ENCODE peak calls at places on chromosome 1, in seven cellular contexts. One of them, this sample, is unnamed.
A peak's percentile ranks its signal among the peaks of the same experiment; 100 is the strongest.

GRCh38 chr1:37633950-37634553 is 640 bp downstream of the RSPO1 start:
- DNase-seq in AG09309: no peak
- DNase-seq in breast epithelium: no peak
- DNase-seq in cardiac fibroblast: no peak
- DNase-seq in prostate gland: no peak
- DNase-seq in heart left ventricle: no peak
- DNase-seq in aorta: no peak
- DNase-seq in this sample: no peak

GRCh38 chr1:8742022-8742924 is 75.2 kb downstream of the RERE start:
- DNase-seq in aorta: no peak
- DNase-seq in prostate gland: no peak
- DNase-seq in breast epithelium: no peak
- DNase-seq in AG09309: no peak
- DNase-seq in heart left ventricle: no peak
- DNase-seq in cardiac fibroblast: no peak
- DNase-seq in this sample: no peak

GRCh38 chr1:9634582-9634981 is 16.9 kb upstream of the PIK3CD start:
- DNase-seq in AG09309: no peak
- DNase-seq in breast epithelium: no peak
- DNase-seq in heart left ventricle: no peak
- DNase-seq in prostate gland: no peak
- DNase-seq in cardiac fibroblast: no peak
- DNase-seq in aorta: no peak
- DNase-seq in this sample: no peak

GRCh38 chr1:29689372-29690030 is 453.2 kb downstream of the PTPRU start:
- DNase-seq in heart left ventricle: no peak
- DNase-seq in breast epithelium: no peak
- DNase-seq in aorta: no peak
- DNase-seq in prostate gland: no peak
- DNase-seq in AG09309: no peak
- DNase-seq in cardiac fibroblast: no peak
- DNase-seq in this sample: no peak

GRCh38 chr1:204520834-204521709 is 4.9 kb downstream of the MDM4 start:
- DNase-seq in prostate gland: no peak
- DNase-seq in aorta: no peak
- DNase-seq in heart left ventricle: no peak
- DNase-seq in cardiac fibroblast: peak; percentile 80
- DNase-seq in AG09309: no peak
- DNase-seq in breast epithelium: no peak
- DNase-seq in this sample: no peak

GRCh38 chr1:206685256-206685748 is 597 bp downstream of the MAPKAPK2 start:
- DNase-seq in breast epithelium: no peak
- DNase-seq in AG09309: no peak
- DNase-seq in aorta: peak; percentile 83
- DNase-seq in cardiac fibroblast: peak; percentile 34
- DNase-seq in prostate gland: no peak
- DNase-seq in heart left ventricle: peak; percentile 55
- DNase-seq in this sample: no peak

GRCh38 chr1:162230096-162230495 is 146.6 kb downstream of the SPATA46 start:
- DNase-seq in aorta: no peak
- DNase-seq in cardiac fibroblast: peak; percentile 12
- DNase-seq in breast epithelium: no peak
- DNase-seq in AG09309: no peak
- DNase-seq in prostate gland: peak; percentile 39
- DNase-seq in heart left ventricle: peak; percentile 41
- DNase-seq in this sample: peak; percentile 19

GRCh38 chr1:46301406-46302090 is 1.9 kb downstream of the LRRC41 start:
- DNase-seq in breast epithelium: no peak
- DNase-seq in heart left ventricle: peak; percentile 59
- DNase-seq in aorta: peak; percentile 85
- DNase-seq in cardiac fibroblast: peak; percentile 58
- DNase-seq in AG09309: no peak
- DNase-seq in prostate gland: peak; percentile 32
- DNase-seq in this sample: no peak

GRCh38 chr1:51340380-51340779 is 10.0 kb upstream of the TTC39A start:
- DNase-seq in AG09309: no peak
- DNase-seq in cardiac fibroblast: no peak
- DNase-seq in heart left ventricle: no peak
- DNase-seq in breast epithelium: no peak
- DNase-seq in prostate gland: no peak
- DNase-seq in aorta: no peak
- DNase-seq in this sample: no peak

GRCh38 chr1:109532365-109533136 is 7.1 kb upstream of the GPR61 start:
- DNase-seq in breast epithelium: peak; percentile 79
- DNase-seq in aorta: peak; percentile 95
- DNase-seq in AG09309: no peak
- DNase-seq in cardiac fibroblast: peak; percentile 80
- DNase-seq in prostate gland: peak; percentile 74
- DNase-seq in heart left ventricle: peak; percentile 86
- DNase-seq in this sample: peak; percentile 83

GRCh38 chr1:166172106-166172505 is 5.3 kb upstream of the FAM78B start:
- DNase-seq in aorta: no peak
- DNase-seq in prostate gland: no peak
- DNase-seq in AG09309: no peak
- DNase-seq in heart left ventricle: no peak
- DNase-seq in breast epithelium: no peak
- DNase-seq in cardiac fibroblast: peak; percentile 63
- DNase-seq in this sample: no peak

GRCh38 chr1:237124856-237125462 is 83.0 kb downstream of the RYR2 start:
- DNase-seq in heart left ventricle: no peak
- DNase-seq in AG09309: no peak
- DNase-seq in aorta: no peak
- DNase-seq in prostate gland: no peak
- DNase-seq in breast epithelium: no peak
- DNase-seq in cardiac fibroblast: peak; percentile 5
- DNase-seq in this sample: no peak

GRCh38 chr1:78760858-78761257 is 111.2 kb downstream of the IFI44 start:
- DNase-seq in heart left ventricle: no peak
- DNase-seq in prostate gland: no peak
- DNase-seq in breast epithelium: no peak
- DNase-seq in AG09309: no peak
- DNase-seq in cardiac fibroblast: peak; percentile 27
- DNase-seq in aorta: no peak
- DNase-seq in this sample: no peak

GRCh38 chr1:189962171-189962570 is 515.5 kb downstream of the BRINP3 start:
- DNase-seq in AG09309: no peak
- DNase-seq in aorta: no peak
- DNase-seq in breast epithelium: no peak
- DNase-seq in heart left ventricle: no peak
- DNase-seq in cardiac fibroblast: peak; percentile 0
- DNase-seq in prostate gland: no peak
- DNase-seq in this sample: no peak

GRCh38 chr1:54489627-54490240 is 58.3 kb upstream of the ACOT11 start:
- DNase-seq in prostate gland: no peak
- DNase-seq in aorta: no peak
- DNase-seq in heart left ventricle: no peak
- DNase-seq in breast epithelium: no peak
- DNase-seq in cardiac fibroblast: no peak
- DNase-seq in AG09309: no peak
- DNase-seq in this sample: no peak

GRCh38 chr1:151759241-151759640 is 4.1 kb downstream of the MRPL9 start:
- DNase-seq in heart left ventricle: no peak
- DNase-seq in AG09309: no peak
- DNase-seq in prostate gland: no peak
- DNase-seq in aorta: no peak
- DNase-seq in cardiac fibroblast: peak; percentile 10
- DNase-seq in breast epithelium: no peak
- DNase-seq in this sample: no peak

GRCh38 chr1:4778056-4778455 is 123.6 kb downstream of the AJAP1 start:
- DNase-seq in prostate gland: no peak
- DNase-seq in breast epithelium: no peak
- DNase-seq in AG09309: no peak
- DNase-seq in aorta: no peak
- DNase-seq in cardiac fibroblast: no peak
- DNase-seq in heart left ventricle: peak; percentile 31
- DNase-seq in this sample: no peak

GRCh38 chr1:211722277-211723175 is 47.1 kb upstream of the NEK2 start:
- DNase-seq in prostate gland: no peak
- DNase-seq in AG09309: no peak
- DNase-seq in cardiac fibroblast: no peak
- DNase-seq in breast epithelium: no peak
- DNase-seq in aorta: no peak
- DNase-seq in heart left ventricle: no peak
- DNase-seq in this sample: no peak

GRCh38 chr1:159817276-159818041 is 9.2 kb upstream of the SLAMF8 start:
- DNase-seq in AG09309: no peak
- DNase-seq in aorta: no peak
- DNase-seq in breast epithelium: no peak
- DNase-seq in heart left ventricle: no peak
- DNase-seq in cardiac fibroblast: peak; percentile 73
- DNase-seq in prostate gland: no peak
- DNase-seq in this sample: no peak

GRCh38 chr1:201999625-202000238 is 10.7 kb upstream of the ELF3 start:
- DNase-seq in aorta: no peak
- DNase-seq in cardiac fibroblast: peak; percentile 64
- DNase-seq in breast epithelium: no peak
- DNase-seq in AG09309: no peak
- DNase-seq in prostate gland: no peak
- DNase-seq in heart left ventricle: no peak
- DNase-seq in this sample: no peak

GRCh38 chr1:10888791-10889627 is 92.6 kb upstream of the CASZ1 start:
- DNase-seq in cardiac fibroblast: no peak
- DNase-seq in AG09309: no peak
- DNase-seq in aorta: peak; percentile 45
- DNase-seq in breast epithelium: no peak
- DNase-seq in prostate gland: no peak
- DNase-seq in heart left ventricle: no peak
- DNase-seq in this sample: no peak
- H3K4me3 ChIP-seq in cardiac fibroblast: no peak overlapping the region
- H3K4me3 ChIP-seq in AG09309: no peak overlapping the region
- H3K4me3 ChIP-seq in aorta: no peak overlapping the region
- H3K4me3 ChIP-seq in breast epithelium: no peak overlapping the region
- H3K4me3 ChIP-seq in prostate gland: no peak overlapping the region
- H3K4me3 ChIP-seq in heart left ventricle: no peak overlapping the region
- H3K4me3 ChIP-seq in this sample: peak overlapping the region; percentile 33

GRCh38 chr1:197198333-197198732 is 51.9 kb upstream of the ASPM start:
- DNase-seq in cardiac fibroblast: no peak
- DNase-seq in prostate gland: no peak
- DNase-seq in breast epithelium: no peak
- DNase-seq in AG09309: no peak
- DNase-seq in aorta: no peak
- DNase-seq in heart left ventricle: no peak
- DNase-seq in this sample: no peak
- H3K4me3 ChIP-seq in cardiac fibroblast: peak overlapping the region; percentile 9
- H3K4me3 ChIP-seq in prostate gland: no peak overlapping the region
- H3K4me3 ChIP-seq in breast epithelium: no peak overlapping the region
- H3K4me3 ChIP-seq in AG09309: peak overlapping the region; percentile 35
- H3K4me3 ChIP-seq in aorta: no peak overlapping the region
- H3K4me3 ChIP-seq in heart left ventricle: peak overlapping the region; percentile 70
- H3K4me3 ChIP-seq in this sample: peak overlapping the region; percentile 94

GRCh38 chr1:226541231-226541630 is 7.3 kb upstream of the STUM start:
- DNase-seq in heart left ventricle: no peak
- DNase-seq in aorta: no peak
- DNase-seq in breast epithelium: no peak
- DNase-seq in cardiac fibroblast: no peak
- DNase-seq in AG09309: no peak
- DNase-seq in prostate gland: no peak
- DNase-seq in this sample: no peak
- H3K4me3 ChIP-seq in heart left ventricle: no peak overlapping the region
- H3K4me3 ChIP-seq in aorta: no peak overlapping the region
- H3K4me3 ChIP-seq in breast epithelium: no peak overlapping the region
- H3K4me3 ChIP-seq in cardiac fibroblast: no peak overlapping the region
- H3K4me3 ChIP-seq in AG09309: no peak overlapping the region
- H3K4me3 ChIP-seq in prostate gland: no peak overlapping the region
- H3K4me3 ChIP-seq in this sample: no peak overlapping the region

DNA sequence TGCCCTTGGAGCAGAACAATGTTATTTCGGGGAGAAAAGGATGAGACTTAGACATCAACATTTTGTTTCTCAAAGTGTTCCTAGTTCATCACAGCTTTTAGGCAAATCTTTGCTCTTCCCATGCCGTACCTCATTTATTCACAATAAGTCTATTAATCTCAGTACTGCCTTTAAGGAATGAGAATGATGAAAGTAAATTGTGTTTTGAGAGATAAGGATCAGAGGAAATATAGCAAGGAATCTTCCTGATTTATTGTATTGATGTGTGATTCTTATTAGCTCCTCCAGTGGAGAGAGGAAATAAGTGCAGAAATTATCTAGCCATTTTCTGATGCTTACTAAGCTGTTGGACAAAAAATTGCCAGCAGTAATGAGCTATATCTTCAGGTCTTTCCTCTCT is 2.0 kb downstream of the POLR3C start:
- DNase-seq in cardiac fibroblast: no peak
- DNase-seq in heart left ventricle: no peak
- DNase-seq in aorta: no peak
- DNase-seq in AG09309: no peak
- DNase-seq in breast epithelium: no peak
- DNase-seq in prostate gland: no peak
- DNase-seq in this sample: no peak
- H3K4me3 ChIP-seq in cardiac fibroblast: no peak overlapping the region
- H3K4me3 ChIP-seq in heart left ventricle: no peak overlapping the region
- H3K4me3 ChIP-seq in aorta: no peak overlapping the region
- H3K4me3 ChIP-seq in AG09309: no peak overlapping the region
- H3K4me3 ChIP-seq in breast epithelium: no peak overlapping the region
- H3K4me3 ChIP-seq in prostate gland: no peak overlapping the region
- H3K4me3 ChIP-seq in this sample: no peak overlapping the region

DNA sequence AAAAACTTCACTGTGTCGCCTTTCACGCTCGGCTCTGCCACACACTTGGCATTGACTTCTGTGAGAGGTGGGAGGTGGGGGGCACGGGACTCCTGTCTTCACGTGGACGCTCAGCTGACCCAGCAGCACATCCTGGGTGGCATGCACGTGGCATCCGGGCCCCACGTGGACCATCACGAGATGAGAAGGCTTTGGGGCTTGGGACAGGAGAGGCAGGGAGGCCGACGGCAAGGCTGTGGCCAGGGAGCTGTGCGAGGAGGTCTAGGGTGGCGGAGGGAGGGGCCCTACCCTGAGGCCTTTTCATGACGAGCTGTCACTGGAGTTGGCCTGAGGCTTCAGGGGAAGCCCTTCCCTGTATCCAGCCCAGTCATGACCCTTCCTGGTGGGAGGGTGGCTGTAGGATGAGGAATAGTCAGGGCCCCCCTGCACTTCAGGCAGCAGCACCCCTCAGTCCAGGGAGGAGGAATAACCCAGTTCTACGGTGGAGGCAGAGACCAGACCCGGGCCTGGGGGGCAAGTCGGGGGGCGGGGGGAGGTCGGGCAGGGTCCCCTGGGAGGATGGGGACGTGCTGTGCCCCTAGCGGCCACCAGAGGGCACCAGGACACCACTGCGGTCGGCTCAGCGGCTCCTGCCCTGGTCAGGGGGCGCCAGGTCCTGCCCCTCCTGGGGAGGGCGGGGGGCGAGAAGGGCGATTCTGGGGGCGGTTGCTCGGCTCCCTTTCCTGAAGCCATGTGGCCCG is 2.0 kb upstream of the PERM1 start:
- DNase-seq in AG09309: no peak
- DNase-seq in prostate gland: no peak
- DNase-seq in aorta: no peak
- DNase-seq in heart left ventricle: peak; percentile 44
- DNase-seq in cardiac fibroblast: no peak
- DNase-seq in breast epithelium: no peak
- DNase-seq in this sample: peak; percentile 55
- H3K4me3 ChIP-seq in AG09309: peak overlapping the region; percentile 19
- H3K4me3 ChIP-seq in prostate gland: no peak overlapping the region
- H3K4me3 ChIP-seq in aorta: no peak overlapping the region
- H3K4me3 ChIP-seq in heart left ventricle: no peak overlapping the region
- H3K4me3 ChIP-seq in cardiac fibroblast: no peak overlapping the region
- H3K4me3 ChIP-seq in breast epithelium: no peak overlapping the region
- H3K4me3 ChIP-seq in this sample: peak overlapping the region; percentile 74

DNA sequence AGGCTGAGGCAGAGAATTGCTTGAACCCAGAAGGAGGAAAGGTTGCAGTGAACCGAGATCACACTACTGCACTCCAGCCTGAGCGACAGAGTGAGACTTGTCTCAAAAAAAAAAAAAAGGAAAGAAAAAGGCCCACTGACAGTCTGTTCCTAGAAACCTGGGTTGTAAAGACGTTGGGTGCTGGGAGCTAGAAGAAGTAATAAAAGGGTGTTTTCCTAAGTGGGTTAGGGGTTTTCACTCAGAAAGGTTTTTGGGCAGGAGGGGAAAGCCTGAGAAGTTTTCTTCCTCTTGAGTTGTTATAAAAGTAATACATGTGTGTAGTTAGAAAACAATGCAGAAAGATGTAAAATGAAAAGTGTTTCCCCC is 25.4 kb downstream of the CELA3A start:
- DNase-seq in breast epithelium: no peak
- DNase-seq in prostate gland: no peak
- DNase-seq in heart left ventricle: no peak
- DNase-seq in aorta: no peak
- DNase-seq in AG09309: no peak
- DNase-seq in cardiac fibroblast: no peak
- DNase-seq in this sample: no peak
- H3K4me3 ChIP-seq in breast epithelium: no peak overlapping the region
- H3K4me3 ChIP-seq in prostate gland: no peak overlapping the region
- H3K4me3 ChIP-seq in heart left ventricle: no peak overlapping the region
- H3K4me3 ChIP-seq in aorta: no peak overlapping the region
- H3K4me3 ChIP-seq in AG09309: no peak overlapping the region
- H3K4me3 ChIP-seq in cardiac fibroblast: no peak overlapping the region
- H3K4me3 ChIP-seq in this sample: no peak overlapping the region